ENCODE peak calls at places on chromosomes 5 and 9, in ten cellular contexts. W is activated naive CD8-positive, alpha-beta T cell treated with anti-CD3 and anti-CD28 coated beads, Interleukin-2, amount 50 U/mL, for 24 hours; N is activated CD4-positive, alpha-beta T cell treated with anti-CD3 and anti-CD28 coated beads, Interleukin-2, amount 50 U/mL, for 48 hours; T is ureter; C is left ventricle myocardium inferior; A is aorta; O is RWPE1; E is DMS79; Q is hepatic stellate cell; L is activated T-cell treated with anti-CD3 and anti-CD28 coated beads for 24 hours. K is an unnamed sample.

GRCh38 chr5:78896128-78896527 is 89.0 kb downstream of the ARSB start:
- DNase-seq in W (no peak), N (no peak), T (no peak), C (no peak), A (no peak), O (no peak), E (no peak), Q (peak; percentile 21), L (no peak), K (no peak)

GRCh38 chr5:35617435-35618296 is at the start of gene SPEF2:
- DNase-seq in W (peak; percentile 84), N (peak; percentile 88), T (peak; percentile 81), C (peak; percentile 78), A (peak; percentile 86), O (peak; percentile 84), E (peak; percentile 49), Q (peak; percentile 85), L (peak; percentile 77), K (peak; percentile 73)

GRCh38 chr5:123099514-123100151 is 10.6 kb downstream of the PRDM6 start:
- DNase-seq in W (no peak), N (no peak), T (no peak), C (no peak), A (no peak), O (no peak), E (no peak), Q (no peak), L (no peak), K (peak; percentile 75)

GRCh38 chr9:90894956-90895687 is 93.5 kb downstream of the SYK start:
- DNase-seq in W (no peak), N (peak; percentile 18), T (no peak), C (no peak), A (no peak), O (peak; percentile 26), E (no peak), Q (no peak), L (no peak), K (peak; percentile 35)

GRCh38 chr5:56829137-56829536 is 13.8 kb downstream of the MAP3K1 start:
- DNase-seq in W (peak; percentile 55), N (peak; percentile 70), T (no peak), C (no peak), A (no peak), O (no peak), E (no peak), Q (no peak), L (peak; percentile 58), K (no peak)

GRCh38 chr9:127569819-127570401 is 42.2 kb upstream of the STXBP1 start:
- DNase-seq in W (no peak), N (peak; percentile 41), T (no peak), C (no peak), A (no peak), O (peak; percentile 62), E (peak; percentile 83), Q (no peak), L (no peak), K (no peak)

GRCh38 chr5:101580591-101580990 is 677.5 kb upstream of the ST8SIA4 start:
- DNase-seq in W (no peak), N (no peak), T (no peak), C (no peak), A (no peak), O (no peak), E (no peak), Q (no peak), L (no peak), K (no peak)

GRCh38 chr9:91693226-91693625 is 256.8 kb downstream of the ROR2 start:
- DNase-seq in W (no peak), N (no peak), T (no peak), C (no peak), A (no peak), O (peak; percentile 81), E (no peak), Q (no peak), L (no peak), K (no peak)

GRCh38 chr9:94807556-94807955 is 81.1 kb downstream of the AOPEP start:
- DNase-seq in W (no peak), N (no peak), T (no peak), C (no peak), A (no peak), O (no peak), E (no peak), Q (no peak), L (no peak), K (no peak)

GRCh38 chr9:90460220-90460619 is 182.4 kb downstream of the DIRAS2 start:
- DNase-seq in W (no peak), N (no peak), T (no peak), C (no peak), A (no peak), O (no peak), E (no peak), Q (no peak), L (no peak), K (no peak)

GRCh38 chr5:81078930-81079329 is 118.8 kb downstream of the RASGRF2 start:
- DNase-seq in W (no peak), N (no peak), T (no peak), C (no peak), A (no peak), O (no peak), E (no peak), Q (no peak), L (no peak), K (no peak)

GRCh38 chr9:113511856-113512761 is 48.6 kb downstream of the RGS3 start:
- DNase-seq in W (peak; percentile 86), N (peak; percentile 86), T (no peak), C (no peak), A (no peak), O (no peak), E (no peak), Q (peak; percentile 79), L (peak; percentile 66), K (no peak)

GRCh38 chr9:93114169-93114983 is 18.4 kb downstream of the CARD19 start:
- DNase-seq in W (no peak), N (no peak), T (peak; percentile 55), C (peak; percentile 13), A (peak; percentile 59), O (no peak), E (no peak), Q (no peak), L (no peak), K (no peak)

GRCh38 chr5:142342128-142342981 is 17.5 kb upstream of the SPRY4 start:
- DNase-seq in W (no peak), N (no peak), T (no peak), C (no peak), A (no peak), O (no peak), E (no peak), Q (peak; percentile 67), L (no peak), K (no peak)

GRCh38 chr5:4005335-4005734 is 409.7 kb downstream of the IRX1 start:
- DNase-seq in W (no peak), N (no peak), T (no peak), C (no peak), A (no peak), O (no peak), E (no peak), Q (no peak), L (no peak), K (no peak)

GRCh38 chr9:68852941-68853340 is 147.9 kb downstream of the PIP5K1B start:
- DNase-seq in W (no peak), N (no peak), T (no peak), C (no peak), A (no peak), O (no peak), E (no peak), Q (no peak), L (no peak), K (no peak)

GRCh38 chr5:115542651-115543364 is 1.8 kb downstream of the FEM1C start:
- DNase-seq in W (no peak), N (no peak), T (no peak), C (no peak), A (no peak), O (no peak), E (no peak), Q (no peak), L (no peak), K (no peak)

GRCh38 chr9:127825319-127826051 is 22.8 kb downstream of the FPGS start:
- DNase-seq in W (peak; percentile 24), N (no peak), T (no peak), C (peak; percentile 58), A (no peak), O (no peak), E (no peak), Q (no peak), L (no peak), K (no peak)

GRCh38 chr5:153594785-153595184 is 104.3 kb downstream of the GRIA1 start:
- DNase-seq in W (no peak), N (no peak), T (no peak), C (no peak), A (no peak), O (no peak), E (no peak), Q (no peak), L (no peak), K (no peak)

GRCh38 chr5:144333336-144333920 is 162.8 kb downstream of the KCTD16 start:
- DNase-seq in W (no peak), N (no peak), T (no peak), C (no peak), A (no peak), O (peak; percentile 67), E (no peak), Q (no peak), L (no peak), K (no peak)

GRCh38 chr9:121822093-121823085 is 171.0 kb downstream of the DAB2IP start:
- DNase-seq in W (no peak), N (no peak), T (peak; percentile 38), C (no peak), A (no peak), O (no peak), E (no peak), Q (no peak), L (no peak), K (no peak)

GRCh38 chr9:27351438-27351837 is 54.5 kb upstream of the EQTN start:
- DNase-seq in W (no peak), N (no peak), T (no peak), C (peak; percentile 52), A (peak; percentile 63), O (no peak), E (no peak), Q (no peak), L (no peak), K (peak; percentile 67)

GRCh38 chr5:164237531-164237930 is 732.1 kb downstream of the MAT2B start:
- DNase-seq in W (no peak), N (no peak), T (no peak), C (no peak), A (no peak), O (no peak), E (no peak), Q (no peak), L (no peak), K (no peak)

GRCh38 chr9:5796298-5796697 is 36.6 kb downstream of the ERMP1 start:
- DNase-seq in W (no peak), N (no peak), T (no peak), C (no peak), A (no peak), O (no peak), E (no peak), Q (no peak), L (no peak), K (no peak)

GRCh38 chr9:3337515-3337914 is 188.3 kb downstream of the RFX3 start:
- DNase-seq in W (peak; percentile 16), N (peak; percentile 24), T (no peak), C (peak; percentile 16), A (no peak), O (no peak), E (no peak), Q (peak; percentile 7), L (no peak), K (no peak)

GRCh38 chr5:180787025-180787424 is 15.6 kb downstream of the MGAT1 start:
- DNase-seq in W (no peak), N (no peak), T (no peak), C (no peak), A (no peak), O (no peak), E (no peak), Q (no peak), L (no peak), K (no peak)

GRCh38 chr5:53173083-53173482 is 63.5 kb upstream of the MOCS2 start:
- DNase-seq in W (no peak), N (no peak), T (no peak), C (no peak), A (no peak), O (peak; percentile 13), E (no peak), Q (no peak), L (no peak), K (no peak)

GRCh38 chr5:22998362-22998761 is 145.2 kb upstream of the CDH12 start:
- DNase-seq in W (no peak), N (no peak), T (no peak), C (no peak), A (no peak), O (no peak), E (no peak), Q (no peak), L (no peak), K (no peak)

K was measured in posterior cingulate gyrus.